ENCODE peak calls at places on chromosomes 5 and 9, in ten cellular contexts. One of them, this sample, is unnamed.
A peak's percentile ranks its signal among the peaks of the same experiment; 100 is the strongest.

GRCh38 chr5:149118463-149118862 is 22.8 kb upstream of the ABLIM3 start:
- DNase-seq in effector memory CD4-positive, alpha-beta T cell: no peak
- DNase-seq in nucleus accumbens: no peak
- DNase-seq in substantia nigra: no peak
- DNase-seq in H9: no peak
- DNase-seq in ACHN: no peak
- DNase-seq in activated CD8-positive, alpha-beta T cell treated with anti-CD3 and anti-CD28 coated beads for 36 hours: no peak
- DNase-seq in NCI-H1105: no peak
- DNase-seq in mesendoderm: no peak
- DNase-seq in activated CD4-positive, alpha-beta T cell treated with anti-CD3 and anti-CD28 coated beads, Interleukin-2, amount 50 U/mL, for 24 hours: no peak
- DNase-seq in this sample: no peak

GRCh38 chr5:135309391-135310327 is 89.4 kb downstream of the MACROH2A1 start:
- DNase-seq in effector memory CD4-positive, alpha-beta T cell: no peak
- DNase-seq in nucleus accumbens: no peak
- DNase-seq in substantia nigra: no peak
- DNase-seq in H9: no peak
- DNase-seq in ACHN: no peak
- DNase-seq in activated CD8-positive, alpha-beta T cell treated with anti-CD3 and anti-CD28 coated beads for 36 hours: peak; percentile 57
- DNase-seq in NCI-H1105: no peak
- DNase-seq in mesendoderm: no peak
- DNase-seq in activated CD4-positive, alpha-beta T cell treated with anti-CD3 and anti-CD28 coated beads, Interleukin-2, amount 50 U/mL, for 24 hours: no peak
- DNase-seq in this sample: peak; percentile 52

GRCh38 chr5:88116396-88116795 is 152.2 kb downstream of the TMEM161B start:
- DNase-seq in effector memory CD4-positive, alpha-beta T cell: no peak
- DNase-seq in nucleus accumbens: no peak
- DNase-seq in substantia nigra: no peak
- DNase-seq in H9: no peak
- DNase-seq in ACHN: no peak
- DNase-seq in activated CD8-positive, alpha-beta T cell treated with anti-CD3 and anti-CD28 coated beads for 36 hours: no peak
- DNase-seq in NCI-H1105: no peak
- DNase-seq in mesendoderm: no peak
- DNase-seq in activated CD4-positive, alpha-beta T cell treated with anti-CD3 and anti-CD28 coated beads, Interleukin-2, amount 50 U/mL, for 24 hours: no peak
- DNase-seq in this sample: no peak

GRCh38 chr9:123832858-123833257 is 97.1 kb downstream of the DENND1A start:
- DNase-seq in effector memory CD4-positive, alpha-beta T cell: no peak
- DNase-seq in nucleus accumbens: no peak
- DNase-seq in substantia nigra: peak; percentile 2
- DNase-seq in H9: no peak
- DNase-seq in ACHN: no peak
- DNase-seq in activated CD8-positive, alpha-beta T cell treated with anti-CD3 and anti-CD28 coated beads for 36 hours: no peak
- DNase-seq in NCI-H1105: no peak
- DNase-seq in mesendoderm: no peak
- DNase-seq in activated CD4-positive, alpha-beta T cell treated with anti-CD3 and anti-CD28 coated beads, Interleukin-2, amount 50 U/mL, for 24 hours: no peak
- DNase-seq in this sample: no peak

GRCh38 chr5:172543484-172544298 is 89.4 kb upstream of the SH3PXD2B start:
- DNase-seq in effector memory CD4-positive, alpha-beta T cell: no peak
- DNase-seq in nucleus accumbens: no peak
- DNase-seq in substantia nigra: no peak
- DNase-seq in H9: peak; percentile 22
- DNase-seq in ACHN: no peak
- DNase-seq in activated CD8-positive, alpha-beta T cell treated with anti-CD3 and anti-CD28 coated beads for 36 hours: no peak
- DNase-seq in NCI-H1105: no peak
- DNase-seq in mesendoderm: no peak
- DNase-seq in activated CD4-positive, alpha-beta T cell treated with anti-CD3 and anti-CD28 coated beads, Interleukin-2, amount 50 U/mL, for 24 hours: no peak
- DNase-seq in this sample: no peak

GRCh38 chr9:35660966-35661413 is 2.9 kb downstream of the CCDC107 start:
- DNase-seq in effector memory CD4-positive, alpha-beta T cell: no peak
- DNase-seq in nucleus accumbens: no peak
- DNase-seq in substantia nigra: peak; percentile 44
- DNase-seq in H9: no peak
- DNase-seq in ACHN: peak; percentile 29
- DNase-seq in activated CD8-positive, alpha-beta T cell treated with anti-CD3 and anti-CD28 coated beads for 36 hours: no peak
- DNase-seq in NCI-H1105: peak; percentile 4
- DNase-seq in mesendoderm: peak; percentile 73
- DNase-seq in activated CD4-positive, alpha-beta T cell treated with anti-CD3 and anti-CD28 coated beads, Interleukin-2, amount 50 U/mL, for 24 hours: no peak
- DNase-seq in this sample: no peak

GRCh38 chr5:31161772-31162171 is 31.7 kb upstream of the CDH6 start:
- DNase-seq in effector memory CD4-positive, alpha-beta T cell: no peak
- DNase-seq in nucleus accumbens: no peak
- DNase-seq in substantia nigra: no peak
- DNase-seq in H9: no peak
- DNase-seq in ACHN: no peak
- DNase-seq in activated CD8-positive, alpha-beta T cell treated with anti-CD3 and anti-CD28 coated beads for 36 hours: no peak
- DNase-seq in NCI-H1105: no peak
- DNase-seq in mesendoderm: peak; percentile 73
- DNase-seq in activated CD4-positive, alpha-beta T cell treated with anti-CD3 and anti-CD28 coated beads, Interleukin-2, amount 50 U/mL, for 24 hours: no peak
- DNase-seq in this sample: no peak

GRCh38 chr5:139251281-139251687 is 42.3 kb upstream of the MATR3 start:
- DNase-seq in effector memory CD4-positive, alpha-beta T cell: no peak
- DNase-seq in nucleus accumbens: no peak
- DNase-seq in substantia nigra: no peak
- DNase-seq in H9: peak; percentile 32
- DNase-seq in ACHN: no peak
- DNase-seq in activated CD8-positive, alpha-beta T cell treated with anti-CD3 and anti-CD28 coated beads for 36 hours: peak; percentile 68
- DNase-seq in NCI-H1105: no peak
- DNase-seq in mesendoderm: no peak
- DNase-seq in activated CD4-positive, alpha-beta T cell treated with anti-CD3 and anti-CD28 coated beads, Interleukin-2, amount 50 U/mL, for 24 hours: no peak
- DNase-seq in this sample: no peak

GRCh38 chr9:137784641-137785513 is 92.7 kb upstream of the CACNA1B start:
- DNase-seq in effector memory CD4-positive, alpha-beta T cell: no peak
- DNase-seq in nucleus accumbens: no peak
- DNase-seq in substantia nigra: no peak
- DNase-seq in H9: no peak
- DNase-seq in ACHN: no peak
- DNase-seq in activated CD8-positive, alpha-beta T cell treated with anti-CD3 and anti-CD28 coated beads for 36 hours: no peak
- DNase-seq in NCI-H1105: no peak
- DNase-seq in mesendoderm: no peak
- DNase-seq in activated CD4-positive, alpha-beta T cell treated with anti-CD3 and anti-CD28 coated beads, Interleukin-2, amount 50 U/mL, for 24 hours: no peak
- DNase-seq in this sample: no peak

GRCh38 chr5:126984632-126985031 is 45.7 kb downstream of the MARCHF3 start:
- DNase-seq in effector memory CD4-positive, alpha-beta T cell: no peak
- DNase-seq in nucleus accumbens: no peak
- DNase-seq in substantia nigra: no peak
- DNase-seq in H9: no peak
- DNase-seq in ACHN: no peak
- DNase-seq in activated CD8-positive, alpha-beta T cell treated with anti-CD3 and anti-CD28 coated beads for 36 hours: no peak
- DNase-seq in NCI-H1105: no peak
- DNase-seq in mesendoderm: no peak
- DNase-seq in activated CD4-positive, alpha-beta T cell treated with anti-CD3 and anti-CD28 coated beads, Interleukin-2, amount 50 U/mL, for 24 hours: no peak
- DNase-seq in this sample: no peak

GRCh38 chr5:94777163-94777885 is 158.9 kb downstream of the SLF1 start:
- DNase-seq in effector memory CD4-positive, alpha-beta T cell: no peak
- DNase-seq in nucleus accumbens: no peak
- DNase-seq in substantia nigra: no peak
- DNase-seq in H9: no peak
- DNase-seq in ACHN: no peak
- DNase-seq in activated CD8-positive, alpha-beta T cell treated with anti-CD3 and anti-CD28 coated beads for 36 hours: no peak
- DNase-seq in NCI-H1105: no peak
- DNase-seq in mesendoderm: no peak
- DNase-seq in activated CD4-positive, alpha-beta T cell treated with anti-CD3 and anti-CD28 coated beads, Interleukin-2, amount 50 U/mL, for 24 hours: no peak
- DNase-seq in this sample: no peak

GRCh38 chr9:80553986-80554715 is 982.4 kb downstream of the TLE4 start:
- DNase-seq in effector memory CD4-positive, alpha-beta T cell: no peak
- DNase-seq in nucleus accumbens: no peak
- DNase-seq in substantia nigra: no peak
- DNase-seq in H9: no peak
- DNase-seq in ACHN: no peak
- DNase-seq in activated CD8-positive, alpha-beta T cell treated with anti-CD3 and anti-CD28 coated beads for 36 hours: no peak
- DNase-seq in NCI-H1105: no peak
- DNase-seq in mesendoderm: no peak
- DNase-seq in activated CD4-positive, alpha-beta T cell treated with anti-CD3 and anti-CD28 coated beads, Interleukin-2, amount 50 U/mL, for 24 hours: no peak
- DNase-seq in this sample: no peak

GRCh38 chr9:117734523-117735314 is 30.5 kb downstream of the TLR4 start:
- DNase-seq in effector memory CD4-positive, alpha-beta T cell: no peak
- DNase-seq in nucleus accumbens: no peak
- DNase-seq in substantia nigra: no peak
- DNase-seq in H9: no peak
- DNase-seq in ACHN: no peak
- DNase-seq in activated CD8-positive, alpha-beta T cell treated with anti-CD3 and anti-CD28 coated beads for 36 hours: no peak
- DNase-seq in NCI-H1105: no peak
- DNase-seq in mesendoderm: no peak
- DNase-seq in activated CD4-positive, alpha-beta T cell treated with anti-CD3 and anti-CD28 coated beads, Interleukin-2, amount 50 U/mL, for 24 hours: no peak
- DNase-seq in this sample: no peak

GRCh38 chr5:10031817-10032216 is 217.9 kb downstream of the ATPSCKMT start:
- DNase-seq in effector memory CD4-positive, alpha-beta T cell: no peak
- DNase-seq in nucleus accumbens: no peak
- DNase-seq in substantia nigra: no peak
- DNase-seq in H9: no peak
- DNase-seq in ACHN: no peak
- DNase-seq in activated CD8-positive, alpha-beta T cell treated with anti-CD3 and anti-CD28 coated beads for 36 hours: no peak
- DNase-seq in NCI-H1105: no peak
- DNase-seq in mesendoderm: peak; percentile 45
- DNase-seq in activated CD4-positive, alpha-beta T cell treated with anti-CD3 and anti-CD28 coated beads, Interleukin-2, amount 50 U/mL, for 24 hours: no peak
- DNase-seq in this sample: no peak

GRCh38 chr9:97502222-97502983 is 937 bp downstream of the TMOD1 start:
- DNase-seq in effector memory CD4-positive, alpha-beta T cell: no peak
- DNase-seq in nucleus accumbens: no peak
- DNase-seq in substantia nigra: peak; percentile 45
- DNase-seq in H9: peak; percentile 54
- DNase-seq in ACHN: no peak
- DNase-seq in activated CD8-positive, alpha-beta T cell treated with anti-CD3 and anti-CD28 coated beads for 36 hours: peak; percentile 17
- DNase-seq in NCI-H1105: no peak
- DNase-seq in mesendoderm: peak; percentile 11
- DNase-seq in activated CD4-positive, alpha-beta T cell treated with anti-CD3 and anti-CD28 coated beads, Interleukin-2, amount 50 U/mL, for 24 hours: no peak
- DNase-seq in this sample: no peak

This sample was measured in NK-92 treated with Interleukin-12 subunit alpha and Interleukin-12 subunit beta, amount 100 ng/mL, for 24 hours.